ENCODE peak calls at places on chromosomes 3 and 15, in five cellular contexts. R, Y, Z, X and U are unnamed samples.

GRCh38 chr3:133283958-133284807 is 115.7 kb upstream of the BFSP2 start:
- DNase-seq in Z (no peak), R (no peak), Y (no peak), X (no peak), U (peak)

GRCh38 chr3:189710620-189711388 is 79.6 kb downstream of the TP63 start:
- DNase-seq in X (peak), Y (peak), Z (no peak), R (no peak), U (no peak)

GRCh38 chr3:70156808-70157207 is 155.6 kb downstream of the MDFIC2 start:
- DNase-seq in R (no peak), Y (no peak), Z (no peak), X (no peak), U (no peak)

GRCh38 chr3:188947983-188948657 is 223.7 kb upstream of the TPRG1 start:
- DNase-seq in R (no peak), Y (peak), X (peak), Z (peak), U (no peak)

GRCh38 chr3:155870945-155871745 is 695 bp downstream of the GMPS start:
- DNase-seq in R (peak), X (peak), Y (peak), Z (peak), U (no peak)

GRCh38 chr15:51938286-51938685 is 33.3 kb downstream of the LEO1 start:
- DNase-seq in Y (no peak), R (no peak), Z (no peak), X (no peak), U (no peak)

GRCh38 chr3:193780371-193780770 is 187.4 kb downstream of the OPA1 start:
- DNase-seq in Z (no peak), R (no peak), Y (no peak), X (no peak), U (no peak)

GRCh38 chr15:56763082-56763481 is 29.8 kb upstream of the ZNF280D start:
- DNase-seq in X (no peak), R (no peak), Z (no peak), Y (no peak), U (no peak)

GRCh38 chr3:135458539-135458938 is 507.0 kb upstream of the PPP2R3A start:
- DNase-seq in Y (no peak), X (no peak), Z (no peak), R (no peak), U (no peak)

GRCh38 chr3:114627760-114628159 is 333.9 kb downstream of the TIGIT start:
- DNase-seq in Y (peak), R (no peak), Z (peak), X (peak), U (no peak)

GRCh38 chr3:20849975-20850374 is 664.0 kb upstream of the SGO1 start:
- DNase-seq in Z (no peak), R (no peak), X (no peak), Y (no peak), U (no peak)

GRCh38 chr15:95287774-95288173 is 1042.7 kb upstream of the NR2F2 start:
- DNase-seq in X (no peak), Y (peak), R (no peak), Z (no peak), U (no peak)

GRCh38 chr3:27105904-27106303 is 263.3 kb downstream of the NEK10 start:
- DNase-seq in Z (no peak), R (no peak), Y (peak), X (no peak), U (no peak)

GRCh38 chr3:197308591-197308990 is 10.2 kb upstream of the DLG1 start:
- DNase-seq in Z (no peak), R (no peak), Y (peak), X (no peak), U (no peak)

GRCh38 chr15:52438047-52438446 is 90.6 kb downstream of the MYO5A start:
- DNase-seq in X (no peak), Z (no peak), R (no peak), Y (no peak), U (no peak)

DNA sequence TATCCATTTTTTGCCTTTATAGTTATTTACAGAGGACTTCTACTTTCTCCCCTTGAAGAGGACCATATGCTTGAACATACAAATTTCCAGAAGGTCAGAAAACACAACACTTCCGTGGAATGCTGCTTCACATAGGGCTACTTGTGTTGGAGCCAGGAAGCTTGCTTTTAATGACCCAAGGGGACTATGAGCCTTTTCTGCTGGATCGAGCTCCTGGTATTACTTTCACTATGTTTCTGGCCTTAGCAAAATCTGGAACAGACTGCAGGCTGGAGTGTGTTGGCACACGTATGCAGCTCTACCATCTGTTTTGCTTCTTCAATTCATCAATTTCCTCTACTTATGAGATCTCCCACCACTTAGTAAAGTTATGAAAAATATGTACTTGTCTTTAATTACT is 69.3 kb upstream of the CBLB start:
- DNase-seq in X (no peak), Z (no peak), Y (peak), R (no peak), U (no peak)
- H3K4me3 ChIP-seq in X (peak), Z (peak), Y (peak), R (no peak), U (no peak)

GRCh38 chr3:47112997-47113396 is 50.9 kb downstream of the SETD2 start:
- DNase-seq in R (no peak), Z (no peak), X (no peak), Y (no peak), U (no peak)

GRCh38 chr3:47108546-47108945 is 55.4 kb downstream of the SETD2 start:
- DNase-seq in X (no peak), R (no peak), Y (peak), Z (no peak), U (no peak)

GRCh38 chr3:47117803-47118364 is 46.0 kb downstream of the SETD2 start:
- DNase-seq in Z (no peak), Y (no peak), R (no peak), X (no peak), U (peak)

GRCh38 chr3:47109393-47109792 is 54.5 kb downstream of the SETD2 start:
- DNase-seq in Y (no peak), X (no peak), R (no peak), Z (no peak), U (no peak)

GRCh38 chr3:47113669-47114365 is 50.1 kb downstream of the SETD2 start:
- DNase-seq in Y (peak), X (no peak), R (no peak), Z (no peak), U (no peak)
- H3K4me3 ChIP-seq in Y (no peak), X (no peak), R (no peak), Z (no peak), U (no peak)

DNA sequence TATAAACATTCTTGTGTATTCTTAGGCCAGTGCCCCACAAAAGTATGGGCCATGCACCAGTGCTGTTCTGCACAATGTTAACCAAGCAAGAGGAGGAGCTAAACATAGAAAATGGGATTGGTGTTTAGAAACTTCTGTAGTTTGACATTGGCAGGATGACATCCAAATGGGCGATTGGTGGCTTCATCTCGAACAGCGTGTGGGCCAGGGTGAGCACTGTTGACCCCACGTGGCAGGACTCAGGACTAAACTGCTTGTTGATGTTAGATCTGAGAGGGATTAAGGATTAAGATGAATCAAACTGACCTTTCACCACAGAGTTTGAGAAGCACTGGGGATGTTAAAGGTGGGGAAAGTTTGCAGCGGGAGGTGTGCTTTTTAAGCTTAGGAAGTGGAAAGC is 31.9 kb downstream of the ZNF710 start:
- DNase-seq in Z (peak), Y (no peak), R (no peak), X (no peak), U (no peak)
- H3K4me3 ChIP-seq in Z (no peak), Y (no peak), R (no peak), X (no peak), U (no peak)

GRCh38 chr3:30659270-30660127 is 53.1 kb downstream of the TGFBR2 start:
- DNase-seq in Z (no peak), Y (peak), X (no peak), R (no peak), U (no peak)
- H3K4me3 ChIP-seq in Z (no peak), Y (no peak), X (no peak), R (peak), U (no peak)

GRCh38 chr15:49423906-49424520 is 971 bp downstream of the FGF7 start:
- DNase-seq in X (no peak), Z (no peak), R (no peak), Y (no peak), U (no peak)
- H3K4me3 ChIP-seq in X (peak), Z (peak), R (no peak), Y (peak), U (no peak)

DNA sequence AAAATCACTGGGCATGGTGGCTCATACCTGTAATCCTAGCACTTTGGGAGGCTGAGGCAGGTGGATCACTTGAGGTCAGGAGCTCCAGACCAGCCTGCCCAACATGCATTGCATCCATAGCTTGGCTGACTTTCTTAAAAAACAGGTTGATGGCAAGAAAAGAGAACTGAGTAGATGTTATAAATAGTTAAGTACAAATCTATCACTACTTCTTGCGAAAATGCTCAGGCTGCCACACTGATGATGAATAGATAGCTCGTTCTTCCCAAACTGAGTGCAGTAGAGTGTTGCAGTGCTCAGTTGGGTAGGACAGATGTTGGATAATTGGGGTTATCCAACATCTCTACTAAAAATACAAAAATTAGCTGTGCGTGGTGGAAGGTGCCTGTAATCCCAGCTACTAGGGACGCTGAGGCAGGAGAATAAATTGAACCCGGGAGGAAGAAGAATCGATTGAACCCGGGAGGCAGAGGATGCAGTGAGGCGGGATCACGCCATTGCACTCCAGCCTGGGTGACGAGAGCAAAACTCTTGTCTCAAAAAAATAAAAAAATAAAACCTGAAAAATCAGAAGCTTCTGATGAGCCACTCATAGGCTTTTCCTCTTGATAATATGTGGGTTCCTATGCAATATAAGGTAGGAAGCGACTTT is 1.2 kb downstream of the BTLA start:
- DNase-seq in Y (no peak), Z (no peak), R (no peak), X (no peak), U (no peak)
- H3K4me3 ChIP-seq in Y (no peak), Z (no peak), R (peak), X (no peak), U (no peak)

DNA sequence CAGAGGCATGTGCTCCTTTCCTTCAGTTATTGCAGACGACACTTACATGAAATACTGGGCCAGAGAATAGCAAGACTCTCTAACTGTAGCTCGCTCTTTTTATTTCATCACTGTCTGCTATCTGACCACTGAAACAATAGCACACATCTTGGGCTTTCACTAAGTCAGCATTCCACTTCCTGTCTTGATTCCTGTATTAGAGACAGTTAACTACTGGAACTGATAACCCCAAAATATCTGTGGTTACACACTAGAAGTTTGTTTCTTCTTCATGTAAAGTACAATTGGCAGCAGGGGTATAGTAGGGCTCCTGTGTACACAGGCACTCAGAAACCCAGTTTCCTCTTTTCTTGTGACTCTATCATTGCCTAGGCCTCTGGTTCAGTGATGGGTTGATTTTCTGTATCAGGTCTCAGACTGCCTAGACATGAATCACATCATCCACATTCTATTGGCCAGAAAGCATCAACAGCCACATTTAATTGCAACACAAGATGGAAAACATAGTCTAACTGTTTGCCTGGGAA is 230.2 kb upstream of the CD96 start:
- DNase-seq in Z (no peak), X (no peak), R (no peak), Y (peak), U (peak)
- H3K4me3 ChIP-seq in Z (no peak), X (no peak), R (no peak), Y (no peak), U (no peak)

DNA sequence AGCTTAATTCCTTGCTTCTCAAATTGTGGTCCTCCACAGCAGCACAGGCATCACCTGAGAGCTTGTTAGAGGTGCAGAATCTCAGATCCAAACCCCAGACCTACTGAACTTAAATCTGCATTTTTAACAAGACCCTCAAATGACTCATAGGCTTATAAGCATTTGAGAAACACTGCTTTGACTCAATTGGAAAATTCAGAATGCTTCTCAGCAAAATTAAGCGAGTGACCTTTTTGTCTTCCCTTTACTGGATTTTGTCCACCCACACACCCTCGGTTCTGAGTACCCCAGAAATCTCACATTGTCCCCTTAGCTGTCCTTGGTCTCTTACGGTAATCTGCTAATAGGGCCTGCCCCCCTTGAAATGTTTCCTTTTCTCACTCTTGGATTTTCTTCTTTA is 17.9 kb downstream of the CD80 start:
- DNase-seq in Z (no peak), Y (no peak), X (no peak), R (no peak), U (no peak)
- H3K4me3 ChIP-seq in Z (no peak), Y (no peak), X (no peak), R (no peak), U (no peak)

DNA sequence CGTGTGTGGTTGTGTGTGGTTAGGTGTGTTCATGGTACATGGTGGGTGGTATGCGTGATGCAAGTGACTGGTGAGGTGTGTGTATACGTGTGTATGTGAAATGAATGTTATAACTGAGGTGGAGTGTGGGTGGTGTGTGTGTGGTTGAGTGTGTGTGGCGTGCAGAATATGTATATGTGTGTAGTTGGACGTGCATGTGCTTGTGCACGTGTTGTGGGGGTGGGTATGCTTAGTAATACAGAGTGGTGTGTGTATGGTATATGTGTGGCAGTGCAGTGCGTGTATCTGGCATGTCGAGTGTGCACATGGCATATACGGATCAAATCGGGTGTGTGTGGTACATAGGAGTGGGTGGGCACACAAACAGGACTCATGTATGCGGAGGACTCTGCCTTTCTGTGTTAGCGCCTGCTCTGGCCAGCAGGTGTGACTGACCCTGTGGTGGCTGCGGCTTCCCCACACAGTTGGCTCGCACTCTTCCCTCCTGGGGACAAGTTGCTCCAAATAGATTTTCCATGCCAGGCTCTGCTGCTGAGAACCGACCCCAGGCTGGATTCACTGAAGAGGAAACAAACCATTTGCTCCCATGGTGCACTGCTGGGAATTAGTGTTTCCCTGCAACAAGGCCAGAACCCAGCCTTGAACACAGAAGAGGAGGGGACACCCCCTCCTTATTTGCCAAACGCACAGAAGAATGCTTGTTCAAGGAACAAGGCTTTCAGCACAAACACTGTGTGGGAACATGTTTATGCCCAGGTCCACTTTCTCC is 1.2 kb upstream of the C3orf70 start:
- DNase-seq in Y (no peak), R (no peak), X (no peak), Z (no peak), U (no peak)
- H3K4me3 ChIP-seq in Y (no peak), R (no peak), X (peak), Z (peak), U (no peak)